ENCODE peak calls at places on chromosomes 2 and 18, in five cellular contexts. F is germinal center, H is endothelial cell of umbilical vein, L is non-pigmented ciliary epithelial cell, T is coronary artery. E is an unnamed sample.
A peak's percentile ranks its signal among the peaks of the same experiment; 100 is the strongest.

GRCh38 chr2:127579231-127579630 is 43.7 kb downstream of the MYO7B start:
- DNase-seq in F (no peak), T (no peak), H (no peak), L (no peak), E (no peak)

GRCh38 chr2:104444392-104444791 is 409.5 kb upstream of the POU3F3 start:
- DNase-seq in L (no peak), H (no peak), T (no peak), F (no peak), E (no peak)

GRCh38 chr18:49321800-49322461 is 138.5 kb downstream of the DYM start:
- DNase-seq in L (peak; percentile 32), H (peak; percentile 71), T (no peak), F (no peak), E (no peak)

GRCh38 chr2:179842498-179843153 is 18.8 kb downstream of the ZNF385B start:
- DNase-seq in F (peak; percentile 20), H (peak; percentile 11), T (no peak), L (no peak), E (no peak)

GRCh38 chr2:46239175-46239846 is 57.9 kb upstream of the EPAS1 start:
- DNase-seq in F (no peak), L (no peak), T (no peak), H (no peak), E (no peak)

GRCh38 chr2:188599140-188599539 is 307.5 kb downstream of the GULP1 start:
- DNase-seq in T (no peak), L (no peak), F (no peak), H (peak; percentile 68), E (no peak)

GRCh38 chr2:71720596-71721361 is 267.4 kb downstream of the DYSF start:
- DNase-seq in H (no peak), L (no peak), T (peak; percentile 64), F (no peak), E (no peak)

GRCh38 chr2:6780765-6781274 is 84.9 kb downstream of the CMPK2 start:
- DNase-seq in L (no peak), T (no peak), H (peak; percentile 50), F (peak; percentile 59), E (peak; percentile 60)

GRCh38 chr18:13916559-13916958 is 1.2 kb upstream of the MC2R start:
- DNase-seq in H (no peak), L (no peak), T (no peak), F (no peak), E (no peak)

GRCh38 chr2:238955648-238956531 is 108.0 kb downstream of the TWIST2 start:
- DNase-seq in L (no peak), T (no peak), F (no peak), H (peak; percentile 31), E (peak; percentile 18)

GRCh38 chr2:11097038-11097720 is 58.1 kb upstream of the SLC66A3 start:
- DNase-seq in T (no peak), H (no peak), F (no peak), L (peak; percentile 32), E (no peak)

GRCh38 chr2:38485734-38486133 is 108.7 kb upstream of the ATL2 start:
- DNase-seq in H (no peak), T (no peak), L (no peak), F (peak; percentile 27), E (no peak)